ENCODE peak calls at places on chromosome 11, in seven cellular contexts. Q is pancreas; O is stomach; R is naive thymus-derived CD4-positive, alpha-beta T cell; D is SJSA1; E is body of pancreas; B is GM23248. Z is an unnamed sample.

GRCh38 chr11:2663506-2663905 is 36.3 kb downstream of the KCNQ1OT1 start:
- DNase-seq in D (no peak), O (peak; percentile 7), Q (peak; percentile 6), R (no peak), E (no peak), B (no peak), Z (peak; percentile 78)

GRCh38 chr11:61700221-61700620 is 20.0 kb downstream of the DAGLA start:
- DNase-seq in E (peak; percentile 66), D (no peak), O (peak; percentile 83), Q (peak; percentile 73), B (peak; percentile 77), R (no peak), Z (no peak)

GRCh38 chr11:2775083-2775625 is 75.4 kb upstream of the KCNQ1OT1 start:
- DNase-seq in D (no peak), O (peak; percentile 20), E (peak; percentile 9), R (peak; percentile 3), B (no peak), Q (peak; percentile 13), Z (peak; percentile 83)

GRCh38 chr11:121929581-121929980 is 186.4 kb downstream of the BLID start:
- DNase-seq in D (no peak), B (peak; percentile 55), Q (peak; percentile 17), E (peak; percentile 31), R (no peak), O (no peak), Z (no peak)

GRCh38 chr11:70544774-70545625 is 146.7 kb downstream of the CTTN start:
- DNase-seq in O (no peak), R (no peak), B (peak; percentile 23), E (no peak), D (peak; percentile 63), Q (no peak), Z (no peak)

GRCh38 chr11:87819141-87819540 is 356.1 kb downstream of the RAB38 start:
- DNase-seq in D (no peak), B (peak; percentile 20), E (no peak), R (no peak), O (no peak), Q (no peak), Z (no peak)

GRCh38 chr11:85680897-85681296 is 5.1 kb downstream of the CCDC89 start:
- DNase-seq in B (no peak), O (no peak), D (no peak), E (no peak), Q (no peak), R (no peak), Z (no peak)

GRCh38 chr11:78535027-78535426 is 39.6 kb downstream of the NARS2 start:
- DNase-seq in O (no peak), E (no peak), D (no peak), R (no peak), B (no peak), Q (no peak), Z (no peak)

GRCh38 chr11:2789331-2789730 is 89.5 kb upstream of the KCNQ1OT1 start:
- DNase-seq in B (no peak), R (no peak), E (no peak), D (no peak), Q (no peak), O (peak; percentile 23), Z (peak; percentile 55)

GRCh38 chr11:35586216-35586615 is 32.0 kb upstream of the FJX1 start:
- DNase-seq in B (no peak), Q (no peak), D (no peak), R (no peak), E (no peak), O (no peak), Z (no peak)

GRCh38 chr11:88087281-88087680 is 88.0 kb downstream of the RAB38 start:
- DNase-seq in D (no peak), B (no peak), O (no peak), E (no peak), Q (no peak), R (no peak), Z (no peak)

GRCh38 chr11:2655320-2655719 is 44.5 kb downstream of the KCNQ1OT1 start:
- DNase-seq in O (no peak), Q (peak; percentile 6), D (no peak), E (no peak), B (no peak), R (no peak), Z (no peak)

GRCh38 chr11:82842019-82842418 is 58.2 kb downstream of the PRCP start:
- DNase-seq in E (no peak), D (no peak), R (no peak), Q (no peak), O (no peak), B (no peak), Z (no peak)

GRCh38 chr11:20363500-20364411 is at the start of gene HTATIP2:
- DNase-seq in O (peak; percentile 73), D (peak; percentile 72), Q (peak; percentile 65), B (peak; percentile 62), E (peak; percentile 61), R (peak; percentile 65), Z (no peak)

GRCh38 chr11:101945418-101945817 is 29.1 kb upstream of the ANGPTL5 start:
- DNase-seq in Q (no peak), O (no peak), B (no peak), D (no peak), R (no peak), E (no peak), Z (no peak)

GRCh38 chr11:24253237-24253760 is 243.6 kb upstream of the LUZP2 start:
- DNase-seq in E (no peak), O (no peak), B (no peak), D (no peak), Q (no peak), R (no peak), Z (no peak)

DNA sequence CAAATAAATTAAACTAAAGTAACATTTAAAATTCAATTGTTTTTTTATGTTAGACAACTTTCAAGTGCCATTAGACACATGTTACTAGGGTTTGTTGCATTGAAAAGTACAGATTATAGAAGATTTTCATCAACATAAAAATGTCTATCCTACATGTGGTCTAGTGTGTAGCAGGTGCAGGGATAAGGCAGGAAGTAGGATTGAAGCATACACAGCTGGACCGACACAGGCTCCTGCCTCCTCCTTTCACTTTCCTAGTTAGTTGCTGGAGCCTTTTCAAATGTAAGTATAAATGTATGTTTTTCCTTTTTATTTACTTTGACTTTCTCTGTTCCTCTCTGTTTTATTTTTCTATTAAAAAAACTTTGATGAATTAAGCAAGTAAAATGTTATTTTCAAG is 246.9 kb upstream of the LUZP2 start:
- DNase-seq in E (no peak), R (no peak), O (no peak), Q (no peak), B (no peak), D (no peak), Z (no peak)
- H3K27ac ChIP-seq in E (no peak overlapping the region), R (no peak overlapping the region), O (no peak overlapping the region), Q (no peak overlapping the region), B (no peak overlapping the region), D (no peak overlapping the region), Z (no peak overlapping the region)

DNA sequence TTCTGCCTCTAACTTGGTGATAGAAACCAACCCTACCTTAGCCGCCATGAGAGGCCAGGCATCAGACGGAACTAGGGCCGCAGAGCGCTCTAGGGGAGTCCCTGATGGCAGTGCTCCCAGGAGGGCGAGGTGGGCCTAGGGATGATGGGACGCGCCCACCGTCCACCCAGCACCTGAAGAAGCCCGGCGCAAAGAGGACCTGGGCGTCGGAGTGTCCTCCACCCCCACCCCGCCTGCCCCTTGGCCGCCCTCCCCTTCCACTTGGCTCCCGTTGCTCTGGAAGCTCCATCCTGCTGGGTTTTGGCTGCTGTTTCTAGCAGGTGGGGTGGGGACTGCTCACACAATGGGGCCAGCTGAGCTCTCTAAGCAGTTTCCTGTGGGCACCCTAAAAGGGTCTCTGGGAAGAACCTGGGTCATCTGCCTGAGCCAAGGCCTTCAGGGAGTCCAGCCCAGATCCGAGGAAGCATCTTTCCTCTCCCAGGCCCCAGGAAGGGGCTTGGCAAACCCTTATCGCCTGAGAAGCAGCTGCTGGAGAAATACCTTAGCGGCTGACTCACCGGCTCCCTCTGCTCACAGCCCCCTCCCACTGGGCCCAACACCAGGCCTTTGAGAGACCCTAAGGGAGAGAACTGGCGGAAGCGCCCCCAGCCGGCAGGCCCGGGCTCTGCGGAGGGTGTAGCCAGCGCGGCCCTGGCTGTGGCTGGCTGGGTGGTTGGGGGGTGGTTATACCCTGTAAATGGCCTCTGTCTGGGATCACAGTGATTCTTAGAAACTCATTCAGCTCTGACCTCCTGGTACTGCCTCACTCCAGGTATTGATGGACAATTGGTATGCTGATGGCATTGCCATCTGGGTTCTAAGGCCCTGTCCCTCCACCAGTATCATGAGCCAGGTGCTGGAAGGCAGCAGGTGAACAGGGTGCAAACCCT is 19.3 kb downstream of the CREB3L1 start:
- DNase-seq in O (no peak), Q (no peak), E (no peak), B (peak; percentile 83), R (no peak), D (peak; percentile 92), Z (no peak)
- H3K4me3 ChIP-seq in O (peak overlapping the region; percentile 45), Q (no peak overlapping the region), E (no peak overlapping the region), B (peak overlapping the region; percentile 68), R (no peak overlapping the region), D (no peak overlapping the region), Z (peak overlapping the region; percentile 50)

DNA sequence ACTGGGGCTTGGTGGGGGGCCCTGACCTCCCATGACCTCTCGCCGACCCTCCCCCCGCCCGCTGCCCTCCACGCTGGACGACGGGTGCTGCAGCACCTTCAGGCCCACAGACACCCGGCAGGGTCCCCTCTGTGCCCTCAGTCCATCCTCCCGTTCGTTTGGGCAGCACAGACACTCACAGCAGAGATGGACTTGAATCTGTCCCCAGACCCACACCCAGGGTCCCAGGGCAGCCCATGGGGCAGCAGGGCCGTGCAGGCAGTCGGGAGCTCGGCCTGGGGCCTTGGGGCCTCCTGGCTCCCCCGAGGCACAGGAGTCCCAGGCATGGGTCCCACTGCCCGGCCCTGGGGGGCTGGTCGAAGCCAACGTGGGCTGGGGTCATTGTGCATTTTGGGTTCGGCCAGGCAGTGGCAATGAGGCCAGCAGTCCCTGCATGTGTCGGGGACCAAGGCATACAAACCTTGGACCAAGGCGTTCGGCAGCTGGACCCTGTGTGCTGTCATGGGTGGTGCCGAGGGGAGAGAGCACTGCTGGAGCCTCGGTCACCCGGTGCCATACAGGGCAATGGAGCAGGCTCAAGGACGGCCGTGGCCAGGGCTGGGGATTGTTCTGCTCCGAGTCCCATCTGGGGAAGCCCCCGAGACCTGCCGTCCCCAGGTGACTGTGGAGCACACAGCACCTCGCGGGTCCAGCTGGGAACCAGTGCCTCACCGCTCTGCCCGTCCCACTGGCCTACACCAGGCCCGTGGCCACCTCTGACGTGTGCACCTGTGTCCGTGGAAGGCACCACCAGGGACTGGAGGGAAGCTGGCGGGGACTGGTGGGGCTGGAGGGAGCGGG is 19.3 kb upstream of the BRSK2 start:
- DNase-seq in O (no peak), Q (no peak), E (no peak), D (no peak), R (no peak), B (no peak), Z (no peak)
- H3K27ac ChIP-seq in O (no peak overlapping the region), Q (no peak overlapping the region), E (no peak overlapping the region), D (no peak overlapping the region), R (no peak overlapping the region), B (no peak overlapping the region), Z (no peak overlapping the region)

GRCh38 chr11:130454495-130455262 is 6.2 kb downstream of the ADAMTS15 start:
- DNase-seq in E (no peak), D (no peak), R (no peak), B (peak; percentile 49), O (no peak), Q (no peak), Z (no peak)

GRCh38 chr11:130449996-130450419 is 1.6 kb downstream of the ADAMTS15 start:
- DNase-seq in B (no peak), R (no peak), E (peak; percentile 23), D (no peak), Q (no peak), O (peak; percentile 79), Z (no peak)

GRCh38 chr11:130452941-130453340 is 4.5 kb downstream of the ADAMTS15 start:
- DNase-seq in B (no peak), D (no peak), R (no peak), O (no peak), E (no peak), Q (no peak), Z (no peak)

GRCh38 chr11:130451261-130452019 is 3.0 kb downstream of the ADAMTS15 start:
- DNase-seq in E (no peak), D (no peak), B (peak; percentile 59), Q (no peak), R (no peak), O (peak; percentile 63), Z (no peak)

GRCh38 chr11:130452171-130452570 is 3.7 kb downstream of the ADAMTS15 start:
- DNase-seq in O (no peak), B (no peak), Q (no peak), R (no peak), E (no peak), D (no peak), Z (no peak)
- H3K4me3 ChIP-seq in O (peak overlapping the region; percentile 56), B (no peak overlapping the region), Q (no peak overlapping the region), R (no peak overlapping the region), E (no peak overlapping the region), D (no peak overlapping the region), Z (no peak overlapping the region)

Z was measured in vagina.